ENCODE peak calls at places on chromosome 14, in four cellular contexts. P, Y, T and D are unnamed samples.

GRCh38 chr14:89399157-89399556 is 17.9 kb downstream of the FOXN3 start:
- DNase-seq in P (no peak), T (no peak), Y (no peak), D (no peak)

GRCh38 chr14:60253649-60254048 is 4.6 kb downstream of the PPM1A start:
- DNase-seq in T (no peak), P (no peak), Y (no peak), D (no peak)

GRCh38 chr14:63465347-63465746 is 77.8 kb downstream of the PPP2R5E start:
- DNase-seq in T (no peak), P (no peak), Y (no peak), D (no peak)

GRCh38 chr14:61369097-61369496 is 47.7 kb downstream of the PRKCH start:
- DNase-seq in T (no peak), Y (no peak), P (no peak), D (no peak)

GRCh38 chr14:70660967-70661871 is 19.5 kb downstream of the TTC9 start:
- DNase-seq in T (no peak), P (no peak), Y (no peak), D (no peak)

GRCh38 chr14:79043194-79043889 is 873.2 kb downstream of the NRXN3 start:
- DNase-seq in Y (no peak), P (no peak), T (no peak), D (no peak)

GRCh38 chr14:75132374-75133086 is 5.7 kb upstream of the NEK9 start:
- DNase-seq in Y (peak), T (peak), P (peak), D (peak)

GRCh38 chr14:95507174-95507573 is 9.3 kb downstream of the SYNE3 start:
- DNase-seq in P (no peak), Y (peak), T (no peak), D (peak)

GRCh38 chr14:35122696-35123387 is 490 bp downstream of the PRORP start:
- DNase-seq in T (no peak), P (peak), Y (peak), D (peak)

GRCh38 chr14:65286443-65286842 is 126.1 kb upstream of the FUT8 start:
- DNase-seq in T (peak), P (peak), Y (no peak), D (no peak)

GRCh38 chr14:90559811-90560492 is 163.1 kb downstream of the CALM1 start:
- DNase-seq in T (no peak), Y (no peak), P (no peak), D (no peak)

GRCh38 chr14:102046337-102047278 is 40.2 kb downstream of the HSP90AA1 start:
- DNase-seq in Y (peak), P (no peak), T (peak), D (peak)

GRCh38 chr14:34554540-34555250 is 15.2 kb upstream of the EAPP start:
- DNase-seq in Y (no peak), P (peak), T (no peak), D (no peak)

GRCh38 chr14:57389646-57390036 is 745 bp upstream of the NAA30 start:
- DNase-seq in T (peak), P (no peak), Y (no peak), D (no peak)
- TF ChIP-seq CTCF in T (no peak), P (no peak), Y (no peak), D (no peak)

GRCh38 chr14:94129111-94129757 is at the start of gene IFI27L2:
- DNase-seq in P (peak), T (peak), Y (peak), D (no peak)
- TF ChIP-seq CTCF in P (no peak), T (peak), Y (peak), D (no peak)

DNA sequence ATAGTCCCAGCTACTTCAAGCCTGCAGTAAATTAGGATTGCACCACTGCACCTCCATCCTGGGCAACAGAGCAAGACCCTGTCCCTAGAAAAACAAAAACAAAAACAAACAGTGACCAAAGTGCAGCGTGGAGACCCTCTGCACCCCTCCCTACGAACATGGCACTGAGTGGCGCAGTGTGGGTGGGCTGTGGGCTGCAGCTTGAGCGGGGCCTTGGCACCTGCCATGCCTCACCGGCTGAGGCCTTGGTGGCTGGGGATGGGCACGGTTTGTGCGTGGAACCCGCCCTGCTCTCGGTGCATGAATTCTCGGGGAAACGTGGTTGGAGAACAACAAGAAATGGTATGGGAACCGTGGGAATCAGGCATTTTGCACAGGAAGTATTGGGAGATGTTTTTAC is 60.8 kb downstream of the TNFAIP2 start:
- DNase-seq in Y (no peak), T (no peak), P (no peak), D (no peak)
- TF ChIP-seq CTCF in Y (no peak), T (no peak), P (no peak), D (no peak)

DNA sequence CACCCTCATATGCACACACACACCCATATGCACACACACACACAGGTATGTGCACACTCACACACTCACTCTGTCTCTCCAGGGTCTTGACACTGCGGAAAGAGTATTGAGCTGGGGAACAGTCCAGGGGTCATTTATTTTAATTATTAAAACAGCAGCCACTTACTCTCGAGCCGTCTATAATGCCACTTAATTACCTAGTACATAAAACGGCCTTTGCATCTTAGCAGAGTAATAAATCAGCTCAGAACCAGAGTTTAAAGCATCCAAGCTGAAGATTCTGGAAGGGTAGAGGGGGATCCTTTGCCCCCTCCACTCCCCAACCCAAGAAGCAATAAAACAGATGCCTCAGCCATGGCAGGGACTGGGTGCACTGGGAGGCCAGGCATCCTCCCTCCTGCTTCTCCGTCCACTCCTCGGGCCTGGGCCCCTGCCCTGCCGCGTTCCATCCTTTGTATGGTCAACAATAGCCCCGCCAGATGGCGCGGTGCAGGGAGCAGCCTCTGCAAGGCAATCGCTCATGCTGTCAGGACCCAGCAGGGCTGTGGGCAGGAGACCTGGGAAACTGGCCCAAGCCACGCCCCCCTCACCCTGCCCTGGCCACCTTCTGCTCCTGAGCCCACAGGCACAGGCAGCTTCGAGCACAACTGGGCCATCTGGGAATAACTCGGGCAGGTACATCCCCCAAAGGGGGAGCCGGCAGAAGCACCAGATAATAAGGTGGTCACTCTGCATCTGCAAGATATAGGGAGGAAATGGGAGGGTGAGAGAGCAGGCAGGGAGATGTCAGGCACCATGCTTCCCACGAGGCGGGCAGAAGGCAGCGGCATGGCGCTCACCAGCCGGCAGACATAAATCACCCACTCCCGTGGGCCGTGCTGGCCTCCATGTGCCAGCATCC is 40.9 kb downstream of the CCDC85C start:
- DNase-seq in Y (peak), T (no peak), P (no peak), D (no peak)
- TF ChIP-seq CTCF in Y (peak), T (no peak), P (no peak), D (no peak)

GRCh38 chr14:49620182-49621113 is at the start of the genes MGAT2 and RPL36AL:
- DNase-seq in P (peak), Y (peak), T (peak), D (peak)
- TF ChIP-seq CTCF in P (peak), Y (peak), T (peak), D (no peak)

DNA sequence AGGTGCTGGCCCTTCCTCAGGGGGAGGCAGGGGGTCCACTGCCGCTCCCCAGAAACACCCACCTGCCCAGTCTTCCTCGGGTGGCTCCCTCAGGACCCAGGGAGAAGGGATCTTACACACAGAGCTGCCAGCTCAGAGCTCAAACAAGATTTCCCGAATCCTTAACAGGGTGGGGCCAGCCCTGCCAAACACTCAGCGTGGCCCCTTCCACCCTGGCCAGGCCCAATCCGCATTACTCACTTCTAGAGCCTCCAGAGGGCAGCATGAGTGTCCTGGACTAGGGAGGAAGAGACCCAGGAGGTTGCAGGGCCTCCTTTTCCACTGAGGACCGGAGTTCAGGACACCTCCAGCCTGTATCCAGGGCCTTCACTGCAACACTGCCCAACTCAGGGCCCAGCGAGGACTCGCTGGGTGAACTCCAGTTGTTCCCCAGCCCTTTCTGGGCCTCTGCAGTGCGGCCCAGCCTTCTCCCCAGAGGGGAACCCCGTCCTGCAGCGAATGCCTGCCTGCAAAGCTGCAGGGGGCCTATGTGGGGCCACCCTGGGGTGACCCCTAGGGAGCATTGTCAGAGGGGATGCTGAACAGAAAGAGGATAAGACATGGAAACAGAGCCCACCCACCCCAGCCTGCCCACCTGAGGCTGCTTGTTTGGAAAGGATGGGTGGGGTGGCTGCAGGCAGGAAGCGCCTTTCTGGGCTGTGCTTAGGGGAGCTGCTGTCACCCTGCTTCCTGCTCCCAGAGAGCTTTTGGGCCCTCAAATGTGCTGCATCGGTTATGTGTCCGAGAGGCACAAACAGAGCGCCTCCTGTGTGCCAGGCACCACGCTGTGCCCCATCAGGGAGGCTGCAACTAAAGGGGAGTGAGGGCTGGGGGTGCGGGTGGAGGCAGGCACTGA is 43.8 kb downstream of the CCNK start:
- DNase-seq in T (no peak), P (no peak), Y (no peak), D (no peak)
- TF ChIP-seq CTCF in T (peak), P (no peak), Y (peak), D (peak)

GRCh38 chr14:24058260-24058950 is 6.6 kb downstream of the CARMIL3 start:
- DNase-seq in Y (peak), T (peak), P (peak), D (peak)
- TF ChIP-seq CTCF in Y (peak), T (peak), P (peak), D (peak)

GRCh38 chr14:49853158-49853477 is 530 bp upstream of the NEMF start:
- DNase-seq in Y (no peak), T (no peak), P (no peak), D (no peak)
- TF ChIP-seq CTCF in Y (no peak), T (peak), P (no peak), D (no peak)

GRCh38 chr14:72420749-72421452 is 473.0 kb downstream of the DPF3 start:
- DNase-seq in T (peak), Y (peak), P (peak), D (peak)
- TF ChIP-seq CTCF in T (peak), Y (peak), P (peak), D (peak)

DNA sequence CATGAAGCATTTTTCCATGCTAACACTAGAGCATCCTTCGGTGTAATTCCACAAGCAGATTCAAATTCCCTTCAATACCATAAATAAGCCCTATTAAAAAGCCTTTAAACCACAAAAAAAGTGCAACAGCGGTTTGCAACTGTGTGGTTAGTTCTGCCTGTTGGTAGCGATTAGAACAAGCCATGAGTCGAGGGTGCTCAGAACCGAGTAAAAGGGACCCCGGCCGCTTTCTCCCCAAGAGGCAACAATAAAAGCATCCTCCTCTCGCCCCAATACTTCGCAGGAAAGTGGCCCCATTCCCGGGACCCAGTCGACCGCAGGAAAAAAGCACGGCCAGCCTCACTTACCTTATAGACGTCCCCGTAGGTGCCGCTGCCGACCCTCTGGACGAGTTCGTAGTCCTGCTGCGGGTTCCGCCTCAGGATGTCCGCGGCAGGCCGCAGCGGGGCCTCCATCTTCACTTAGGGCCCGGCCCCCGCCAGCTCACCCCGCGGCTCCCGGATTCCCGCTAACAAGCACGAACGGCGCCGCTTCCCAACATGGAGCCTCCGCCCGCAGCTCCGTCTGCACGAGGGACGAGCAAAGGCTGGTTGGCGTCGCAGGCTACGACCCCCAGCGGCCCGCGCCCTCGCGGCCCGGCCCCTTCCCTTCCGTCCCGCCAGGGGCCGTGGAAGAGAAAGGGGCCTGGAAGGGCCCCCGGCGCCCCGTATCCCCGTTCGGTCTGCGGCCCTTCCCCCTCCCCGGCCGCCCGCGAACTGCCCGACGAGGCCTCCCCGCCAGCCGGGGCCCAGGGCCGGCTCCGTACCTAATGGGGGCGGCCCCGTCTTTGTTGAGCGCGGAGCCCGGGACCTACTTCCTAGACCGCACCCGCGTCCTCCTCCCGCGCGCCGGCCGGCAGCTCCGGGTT is 521 bp downstream of the MAP4K5 start:
- DNase-seq in P (peak), Y (no peak), T (peak), D (no peak)
- TF ChIP-seq CTCF in P (no peak), Y (no peak), T (no peak), D (no peak)